ENCODE peak calls at places on chromosomes 11 and 22, in seven cellular contexts. One of them, this sample, is unnamed.

GRCh38 chr22:44411226-44412135 is 86.6 kb downstream of the RTL6 start:
- DNase-seq in cardiac fibroblast: peak; percentile 4
- DNase-seq in right lobe of liver: no peak
- DNase-seq in epithelial cell of proximal tubule: no peak
- DNase-seq in fibroblast of pulmonary artery: peak; percentile 4
- DNase-seq in aorta: no peak
- DNase-seq in stomach: no peak
- DNase-seq in this sample: peak; percentile 66

GRCh38 chr22:17807086-17807485 is 32.8 kb upstream of the BID start:
- DNase-seq in right lobe of liver: no peak
- DNase-seq in aorta: no peak
- DNase-seq in fibroblast of pulmonary artery: no peak
- DNase-seq in cardiac fibroblast: no peak
- DNase-seq in epithelial cell of proximal tubule: no peak
- DNase-seq in stomach: no peak
- DNase-seq in this sample: no peak

GRCh38 chr22:49046546-49047305 is 780.9 kb downstream of the BRD1 start:
- DNase-seq in cardiac fibroblast: no peak
- DNase-seq in fibroblast of pulmonary artery: no peak
- DNase-seq in stomach: no peak
- DNase-seq in right lobe of liver: peak; percentile 47
- DNase-seq in epithelial cell of proximal tubule: no peak
- DNase-seq in aorta: peak; percentile 51
- DNase-seq in this sample: no peak

GRCh38 chr22:21972293-21972779 is 10.3 kb downstream of the TOP3B start:
- DNase-seq in aorta: no peak
- DNase-seq in cardiac fibroblast: peak; percentile 46
- DNase-seq in stomach: no peak
- DNase-seq in right lobe of liver: no peak
- DNase-seq in fibroblast of pulmonary artery: peak; percentile 36
- DNase-seq in epithelial cell of proximal tubule: no peak
- DNase-seq in this sample: peak; percentile 15

GRCh38 chr22:49417833-49418232 is 409.8 kb downstream of the BRD1 start:
- DNase-seq in right lobe of liver: peak; percentile 13
- DNase-seq in epithelial cell of proximal tubule: no peak
- DNase-seq in stomach: no peak
- DNase-seq in cardiac fibroblast: no peak
- DNase-seq in fibroblast of pulmonary artery: no peak
- DNase-seq in aorta: no peak
- DNase-seq in this sample: no peak

GRCh38 chr11:64021742-64022067 is 14.0 kb upstream of the FLRT1 start:
- DNase-seq in epithelial cell of proximal tubule: no peak
- DNase-seq in cardiac fibroblast: no peak
- DNase-seq in fibroblast of pulmonary artery: no peak
- DNase-seq in right lobe of liver: no peak
- DNase-seq in stomach: no peak
- DNase-seq in aorta: no peak
- DNase-seq in this sample: peak; percentile 28

GRCh38 chr22:46175631-46176030 is 25.3 kb downstream of the PPARA start:
- DNase-seq in epithelial cell of proximal tubule: no peak
- DNase-seq in cardiac fibroblast: peak; percentile 89
- DNase-seq in aorta: no peak
- DNase-seq in stomach: no peak
- DNase-seq in right lobe of liver: no peak
- DNase-seq in fibroblast of pulmonary artery: no peak
- DNase-seq in this sample: peak; percentile 37

GRCh38 chr11:86980397-86980796 is 25.2 kb upstream of the FZD4 start:
- DNase-seq in cardiac fibroblast: no peak
- DNase-seq in epithelial cell of proximal tubule: no peak
- DNase-seq in aorta: no peak
- DNase-seq in fibroblast of pulmonary artery: no peak
- DNase-seq in stomach: no peak
- DNase-seq in right lobe of liver: no peak
- DNase-seq in this sample: no peak

GRCh38 chr22:48678171-48679135 is 1149.2 kb downstream of the BRD1 start:
- DNase-seq in fibroblast of pulmonary artery: no peak
- DNase-seq in aorta: no peak
- DNase-seq in right lobe of liver: no peak
- DNase-seq in epithelial cell of proximal tubule: no peak
- DNase-seq in stomach: no peak
- DNase-seq in cardiac fibroblast: no peak
- DNase-seq in this sample: no peak

GRCh38 chr11:70826541-70826943 is 425.8 kb downstream of the SHANK2 start:
- DNase-seq in cardiac fibroblast: no peak
- DNase-seq in aorta: no peak
- DNase-seq in stomach: no peak
- DNase-seq in right lobe of liver: no peak
- DNase-seq in fibroblast of pulmonary artery: no peak
- DNase-seq in epithelial cell of proximal tubule: no peak
- DNase-seq in this sample: no peak

GRCh38 chr22:20012741-20013331 is 3.8 kb downstream of the ARVCF start:
- DNase-seq in stomach: no peak
- DNase-seq in fibroblast of pulmonary artery: no peak
- DNase-seq in epithelial cell of proximal tubule: no peak
- DNase-seq in aorta: peak; percentile 42
- DNase-seq in right lobe of liver: no peak
- DNase-seq in cardiac fibroblast: no peak
- DNase-seq in this sample: no peak

GRCh38 chr22:43226368-43226979 is 39.5 kb upstream of the TTLL12 start:
- DNase-seq in epithelial cell of proximal tubule: no peak
- DNase-seq in cardiac fibroblast: no peak
- DNase-seq in aorta: no peak
- DNase-seq in stomach: no peak
- DNase-seq in fibroblast of pulmonary artery: peak; percentile 11
- DNase-seq in right lobe of liver: no peak
- DNase-seq in this sample: no peak

DNA sequence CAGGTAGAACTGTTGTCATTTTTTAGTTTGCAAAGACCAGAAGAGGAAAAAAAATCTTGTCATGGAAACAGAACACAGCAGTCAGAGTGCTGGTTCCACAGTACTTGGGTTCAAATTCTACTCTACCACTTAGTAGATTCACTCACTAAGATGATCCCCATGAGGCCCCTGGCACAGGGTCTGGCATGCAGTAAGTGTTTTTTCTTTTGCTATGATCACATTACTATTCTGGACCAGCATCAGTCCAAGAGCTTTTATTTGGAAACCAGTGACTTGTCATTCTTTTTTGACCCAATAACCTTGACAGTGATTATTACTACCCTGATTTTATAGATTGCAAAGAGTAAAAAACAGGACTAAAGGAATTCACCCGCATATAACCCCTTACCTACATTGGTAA is 4.1 kb downstream of the EEF1G start:
- DNase-seq in aorta: no peak
- DNase-seq in cardiac fibroblast: no peak
- DNase-seq in fibroblast of pulmonary artery: no peak
- DNase-seq in right lobe of liver: no peak
- DNase-seq in stomach: no peak
- DNase-seq in epithelial cell of proximal tubule: no peak
- DNase-seq in this sample: no peak
- H3K4me3 ChIP-seq in aorta: no peak overlapping the region
- H3K4me3 ChIP-seq in cardiac fibroblast: no peak overlapping the region
- H3K4me3 ChIP-seq in fibroblast of pulmonary artery: no peak overlapping the region
- H3K4me3 ChIP-seq in right lobe of liver: no peak overlapping the region
- H3K4me3 ChIP-seq in stomach: no peak overlapping the region
- H3K4me3 ChIP-seq in epithelial cell of proximal tubule: no peak overlapping the region
- H3K4me3 ChIP-seq in this sample: no peak overlapping the region

DNA sequence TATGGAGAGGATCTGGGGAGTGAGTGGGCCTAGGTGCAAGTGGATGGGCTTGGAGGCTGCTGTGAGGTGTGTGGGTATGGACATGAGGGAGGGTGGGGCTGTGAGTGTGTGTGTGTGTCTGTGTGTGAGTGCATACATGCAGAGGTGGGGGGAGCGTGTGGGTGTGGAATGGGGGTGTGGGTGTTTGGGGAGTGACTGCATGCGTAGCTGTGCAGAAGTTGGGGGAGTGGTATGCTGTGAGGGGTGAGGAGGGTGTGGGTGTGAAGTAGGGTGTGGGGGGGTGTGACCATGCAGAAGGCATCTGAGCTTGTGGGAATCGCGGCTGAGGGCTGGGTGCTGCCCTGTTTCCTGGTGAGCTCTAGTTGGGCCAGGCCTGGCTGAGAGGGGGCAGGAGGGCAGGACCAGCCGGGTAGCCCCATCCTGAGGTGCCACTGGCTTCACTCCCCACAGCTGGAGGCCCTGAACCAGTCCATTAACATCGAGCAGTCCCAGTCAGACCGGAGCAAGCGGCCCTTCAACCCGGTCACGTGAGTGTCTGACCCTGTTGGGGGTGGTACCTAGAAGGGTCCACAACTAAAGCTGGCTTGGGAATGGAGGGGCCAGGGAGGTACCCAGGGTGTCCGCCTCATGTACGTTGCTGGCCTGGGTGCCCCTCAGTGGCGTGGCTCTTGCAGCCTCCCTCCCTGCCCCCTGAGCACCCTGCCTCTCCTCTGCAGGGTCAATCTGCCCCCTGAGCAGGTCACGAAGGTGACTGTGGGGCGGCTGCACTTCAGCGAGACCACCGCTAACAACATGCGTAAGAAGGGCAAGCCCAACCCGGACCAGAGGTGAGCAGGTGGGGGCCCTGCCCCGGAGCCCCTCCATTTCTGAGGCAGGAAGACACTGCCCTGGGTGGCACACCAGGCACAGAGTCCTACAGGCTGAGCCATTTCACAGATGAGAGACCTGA is 16.5 kb downstream of the TMEM258 start:
- DNase-seq in stomach: no peak
- DNase-seq in epithelial cell of proximal tubule: no peak
- DNase-seq in fibroblast of pulmonary artery: no peak
- DNase-seq in right lobe of liver: no peak
- DNase-seq in aorta: no peak
- DNase-seq in cardiac fibroblast: no peak
- DNase-seq in this sample: no peak
- H3K4me3 ChIP-seq in stomach: no peak overlapping the region
- H3K4me3 ChIP-seq in epithelial cell of proximal tubule: no peak overlapping the region
- H3K4me3 ChIP-seq in fibroblast of pulmonary artery: no peak overlapping the region
- H3K4me3 ChIP-seq in right lobe of liver: no peak overlapping the region
- H3K4me3 ChIP-seq in aorta: no peak overlapping the region
- H3K4me3 ChIP-seq in cardiac fibroblast: no peak overlapping the region
- H3K4me3 ChIP-seq in this sample: no peak overlapping the region

GRCh38 chr22:31446208-31446607 is 43.4 kb downstream of the EIF4ENIF1 start:
- DNase-seq in fibroblast of pulmonary artery: no peak
- DNase-seq in right lobe of liver: no peak
- DNase-seq in stomach: no peak
- DNase-seq in epithelial cell of proximal tubule: no peak
- DNase-seq in cardiac fibroblast: no peak
- DNase-seq in aorta: no peak
- DNase-seq in this sample: no peak
- H3K4me3 ChIP-seq in fibroblast of pulmonary artery: no peak overlapping the region
- H3K4me3 ChIP-seq in right lobe of liver: no peak overlapping the region
- H3K4me3 ChIP-seq in stomach: no peak overlapping the region
- H3K4me3 ChIP-seq in epithelial cell of proximal tubule: no peak overlapping the region
- H3K4me3 ChIP-seq in cardiac fibroblast: no peak overlapping the region
- H3K4me3 ChIP-seq in aorta: no peak overlapping the region
- H3K4me3 ChIP-seq in this sample: no peak overlapping the region

DNA sequence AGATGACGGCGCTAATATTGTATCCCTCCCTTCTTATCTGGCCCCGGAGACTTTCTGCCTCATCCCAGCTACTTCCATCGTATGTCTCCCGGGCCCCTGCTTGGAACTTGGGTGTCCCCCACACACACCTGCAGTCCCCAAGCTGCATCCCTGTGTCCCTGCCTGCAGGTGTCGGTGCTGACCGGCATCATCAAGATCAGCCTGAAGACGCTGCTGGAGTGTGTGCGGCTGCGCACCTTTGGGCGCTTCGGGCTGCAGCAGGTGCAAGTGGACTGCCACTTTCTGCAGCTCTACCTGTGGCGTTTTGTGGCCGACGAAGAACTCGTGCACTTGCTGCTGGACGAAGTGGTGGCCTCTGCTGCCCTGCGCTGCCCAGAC is 524 bp upstream of the TM7SF2 start:
- DNase-seq in epithelial cell of proximal tubule: no peak
- DNase-seq in stomach: no peak
- DNase-seq in fibroblast of pulmonary artery: no peak
- DNase-seq in aorta: no peak
- DNase-seq in cardiac fibroblast: no peak
- DNase-seq in right lobe of liver: no peak
- DNase-seq in this sample: no peak
- H3K4me3 ChIP-seq in epithelial cell of proximal tubule: no peak overlapping the region
- H3K4me3 ChIP-seq in stomach: peak overlapping the region; percentile 57
- H3K4me3 ChIP-seq in fibroblast of pulmonary artery: no peak overlapping the region
- H3K4me3 ChIP-seq in aorta: no peak overlapping the region
- H3K4me3 ChIP-seq in cardiac fibroblast: no peak overlapping the region
- H3K4me3 ChIP-seq in right lobe of liver: peak overlapping the region; percentile 54
- H3K4me3 ChIP-seq in this sample: no peak overlapping the region

GRCh38 chr11:16603890-16604783 is 134.3 kb upstream of the C11orf58 start:
- DNase-seq in epithelial cell of proximal tubule: no peak
- DNase-seq in right lobe of liver: peak; percentile 78
- DNase-seq in cardiac fibroblast: no peak
- DNase-seq in fibroblast of pulmonary artery: peak; percentile 21
- DNase-seq in stomach: peak; percentile 35
- DNase-seq in aorta: peak; percentile 56
- DNase-seq in this sample: no peak
- H3K4me3 ChIP-seq in epithelial cell of proximal tubule: peak overlapping the region; percentile 74
- H3K4me3 ChIP-seq in right lobe of liver: peak overlapping the region; percentile 79
- H3K4me3 ChIP-seq in cardiac fibroblast: peak overlapping the region; percentile 48
- H3K4me3 ChIP-seq in fibroblast of pulmonary artery: peak overlapping the region; percentile 62
- H3K4me3 ChIP-seq in stomach: peak overlapping the region; percentile 61
- H3K4me3 ChIP-seq in aorta: peak overlapping the region; percentile 48
- H3K4me3 ChIP-seq in this sample: peak overlapping the region; percentile 76

GRCh38 chr11:82906931-82907330 is 5.4 kb downstream of the DDIAS start:
- DNase-seq in stomach: no peak
- DNase-seq in fibroblast of pulmonary artery: no peak
- DNase-seq in cardiac fibroblast: no peak
- DNase-seq in epithelial cell of proximal tubule: no peak
- DNase-seq in aorta: no peak
- DNase-seq in right lobe of liver: no peak
- DNase-seq in this sample: no peak
- H3K4me3 ChIP-seq in stomach: no peak overlapping the region
- H3K4me3 ChIP-seq in fibroblast of pulmonary artery: no peak overlapping the region
- H3K4me3 ChIP-seq in cardiac fibroblast: no peak overlapping the region
- H3K4me3 ChIP-seq in epithelial cell of proximal tubule: no peak overlapping the region
- H3K4me3 ChIP-seq in aorta: no peak overlapping the region
- H3K4me3 ChIP-seq in right lobe of liver: no peak overlapping the region
- H3K4me3 ChIP-seq in this sample: no peak overlapping the region

GRCh38 chr11:111542606-111543275 is 2.2 kb downstream of the LAYN start:
- DNase-seq in fibroblast of pulmonary artery: no peak
- DNase-seq in epithelial cell of proximal tubule: no peak
- DNase-seq in stomach: no peak
- DNase-seq in cardiac fibroblast: no peak
- DNase-seq in aorta: no peak
- DNase-seq in right lobe of liver: no peak
- DNase-seq in this sample: no peak
- H3K4me3 ChIP-seq in fibroblast of pulmonary artery: no peak overlapping the region
- H3K4me3 ChIP-seq in epithelial cell of proximal tubule: no peak overlapping the region
- H3K4me3 ChIP-seq in stomach: no peak overlapping the region
- H3K4me3 ChIP-seq in cardiac fibroblast: no peak overlapping the region
- H3K4me3 ChIP-seq in aorta: no peak overlapping the region
- H3K4me3 ChIP-seq in right lobe of liver: no peak overlapping the region
- H3K4me3 ChIP-seq in this sample: no peak overlapping the region

This sample was measured in bronchial epithelial cell.